ENCODE peak calls at places on chromosome 6, in seven cellular contexts. C is G401; M is PC-9; F is NAMALWA; T is stimulated activated CD4-positive, alpha-beta T cell treated with anti-CD3 and anti-CD28 coated beads, Interleukin-12 subunit alpha, Interleukin-12 subunit beta, amount 100 ng/mL, for 4 hours; X is T-helper 1 cell; A is uterus. D is an unnamed sample.

GRCh38 chr6:75611702-75612375 is 10.2 kb downstream of the SENP6 start:
- DNase-seq in C (no peak), X (peak), F (no peak), A (no peak), T (peak), M (no peak), D (no peak)

GRCh38 chr6:158329531-158329930 is 17.3 kb downstream of the TULP4 start:
- DNase-seq in F (no peak), A (no peak), M (no peak), T (no peak), X (no peak), C (no peak), D (no peak)

GRCh38 chr6:116012471-116012949 is 48.2 kb downstream of the FRK start:
- DNase-seq in X (no peak), F (no peak), T (no peak), A (no peak), M (peak), C (no peak), D (no peak)

GRCh38 chr6:3226422-3227362 is 761 bp downstream of the TUBB2B start:
- DNase-seq in T (no peak), A (no peak), X (no peak), M (no peak), C (no peak), F (no peak), D (peak)

GRCh38 chr6:79631800-79632172 is 657 bp downstream of the SH3BGRL2 start:
- DNase-seq in F (no peak), A (no peak), C (peak), M (no peak), X (no peak), T (no peak), D (no peak)

GRCh38 chr6:119020597-119021561 is 57.6 kb downstream of the FAM184A start:
- DNase-seq in C (no peak), T (no peak), X (peak), M (no peak), F (no peak), A (no peak), D (no peak)

GRCh38 chr6:16472349-16473069 is 234.1 kb downstream of the GMPR start:
- DNase-seq in X (no peak), T (no peak), A (no peak), M (peak), F (no peak), C (no peak), D (no peak)

GRCh38 chr6:136486357-136486756 is 63.9 kb downstream of the MAP7 start:
- DNase-seq in F (no peak), X (no peak), T (no peak), A (no peak), C (peak), M (no peak), D (no peak)

GRCh38 chr6:155628315-155628714 is 172.7 kb upstream of the NOX3 start:
- DNase-seq in M (no peak), F (no peak), C (no peak), X (peak), T (peak), A (no peak), D (no peak)

GRCh38 chr6:84667252-84668213 is 96.9 kb downstream of the TBX18 start:
- DNase-seq in M (no peak), A (no peak), C (no peak), F (no peak), X (no peak), T (no peak), D (no peak)

GRCh38 chr6:157497579-157497978 is 116.6 kb downstream of the ZDHHC14 start:
- DNase-seq in C (no peak), F (no peak), X (peak), M (no peak), T (no peak), A (no peak), D (no peak)

GRCh38 chr6:135300576-135300975 is 119.5 kb downstream of the MYB start:
- DNase-seq in X (no peak), C (no peak), F (no peak), M (no peak), A (no peak), T (no peak), D (no peak)

GRCh38 chr6:155314773-155315515 is 660 bp upstream of the TFB1M start:
- DNase-seq in A (peak), M (peak), X (peak), T (peak), F (peak), C (peak), D (no peak)

GRCh38 chr6:76481101-76481500 is 408.6 kb upstream of the IMPG1 start:
- DNase-seq in C (no peak), X (no peak), A (no peak), M (no peak), T (no peak), F (no peak), D (no peak)

GRCh38 chr6:132219901-132220300 is 181.4 kb downstream of the MOXD1 start:
- DNase-seq in X (no peak), M (no peak), F (no peak), C (no peak), T (no peak), A (no peak), D (no peak)

GRCh38 chr6:131523988-131524673 is 48.9 kb upstream of the ARG1 start:
- DNase-seq in F (no peak), X (no peak), A (no peak), T (no peak), M (no peak), C (no peak), D (no peak)

GRCh38 chr6:150294713-150295112 is 74.1 kb upstream of the IYD start:
- DNase-seq in C (peak), M (no peak), A (no peak), T (no peak), F (no peak), X (no peak), D (no peak)

GRCh38 chr6:78615430-78615904 is 251.9 kb upstream of the IRAK1BP1 start:
- DNase-seq in F (no peak), T (no peak), M (no peak), C (no peak), A (no peak), X (no peak), D (no peak)

GRCh38 chr6:42281016-42281533 is 63.4 kb upstream of the MRPS10 start:
- DNase-seq in A (no peak), C (no peak), M (no peak), T (no peak), X (no peak), F (no peak), D (no peak)

GRCh38 chr6:18110160-18110559 is 12.3 kb downstream of the NHLRC1 start:
- DNase-seq in F (no peak), M (no peak), C (no peak), A (no peak), X (no peak), T (no peak), D (no peak)

GRCh38 chr6:35047265-35048011 is 93.7 kb downstream of the TCP11 start:
- DNase-seq in A (no peak), F (no peak), M (no peak), T (no peak), C (no peak), X (no peak), D (no peak)

GRCh38 chr6:109491207-109491938 is 8.4 kb upstream of the ZBTB24 start:
- DNase-seq in M (peak), X (peak), C (no peak), F (no peak), A (no peak), T (no peak), D (no peak)

GRCh38 chr6:111614833-111615582 is 9.3 kb upstream of the TRAF3IP2 start:
- DNase-seq in F (no peak), C (no peak), T (no peak), M (no peak), A (peak), X (no peak), D (no peak)

GRCh38 chr6:84623956-84624680 is 140.3 kb downstream of the TBX18 start:
- DNase-seq in M (peak), C (no peak), A (no peak), T (no peak), X (no peak), F (no peak), D (no peak)

GRCh38 chr6:2733324-2733723 is 17.4 kb downstream of the MYLK4 start:
- DNase-seq in F (peak), A (peak), C (no peak), M (no peak), T (no peak), X (peak), D (no peak)

GRCh38 chr6:148451690-148452089 is 109.1 kb downstream of the SASH1 start:
- DNase-seq in T (no peak), X (peak), F (no peak), M (no peak), A (no peak), C (no peak), D (no peak)

GRCh38 chr6:16712250-16712930 is 48.9 kb downstream of the ATXN1 start:
- DNase-seq in A (no peak), C (no peak), M (no peak), T (no peak), F (peak), X (peak), D (no peak)

GRCh38 chr6:34929241-34929978 is 40.4 kb downstream of the ANKS1A start:
- DNase-seq in C (peak), M (no peak), X (no peak), A (no peak), T (no peak), F (no peak), D (no peak)

GRCh38 chr6:12490376-12490903 is 200.3 kb downstream of the EDN1 start:
- DNase-seq in F (no peak), X (no peak), A (no peak), C (no peak), M (no peak), T (no peak), D (no peak)

GRCh38 chr6:29685718-29686326 is 4.9 kb upstream of the ZFP57 start:
- DNase-seq in T (no peak), F (no peak), M (no peak), X (no peak), A (no peak), C (no peak), D (no peak)

GRCh38 chr6:33008944-33009861 is at the start of gene HLA-DOA:
- DNase-seq in F (peak), C (peak), X (peak), M (no peak), A (no peak), T (no peak), D (peak)

GRCh38 chr6:34132486-34133185 is 13.3 kb downstream of the GRM4 start:
- DNase-seq in T (no peak), X (no peak), F (peak), A (no peak), C (no peak), M (no peak), D (peak)

GRCh38 chr6:17600527-17601388 is 656 bp downstream of the FAM8A1 start:
- DNase-seq in X (peak), A (peak), C (peak), F (peak), T (peak), M (no peak), D (no peak)

GRCh38 chr6:38271081-38271480 is 368.6 kb downstream of the BTBD9 start:
- DNase-seq in C (no peak), A (no peak), F (no peak), X (no peak), T (no peak), M (no peak), D (no peak)

GRCh38 chr6:125346926-125347563 is 45.3 kb upstream of the HDDC2 start:
- DNase-seq in A (no peak), X (no peak), T (no peak), M (no peak), F (peak), C (no peak), D (no peak)

GRCh38 chr6:13832778-13833177 is 18.4 kb upstream of the MCUR1 start:
- DNase-seq in T (no peak), A (no peak), F (no peak), M (no peak), C (no peak), X (no peak), D (no peak)

GRCh38 chr6:99458319-99458718 is 33.2 kb upstream of the PNISR start:
- DNase-seq in X (peak), M (no peak), C (no peak), T (no peak), A (no peak), F (peak), D (no peak)